ENCODE peak calls at places on chromosome 16, in five cellular contexts. F, N, Y, U and S are unnamed samples.

GRCh38 chr16:68236804-68237242 is 896 bp upstream of the ESRP2 start:
- DNase-seq in F (peak; percentile 58), N (no peak), Y (peak; percentile 61), U (no peak), S (peak; percentile 51)

GRCh38 chr16:22948058-22948602 is 134.2 kb downstream of the HS3ST2 start:
- DNase-seq in F (no peak), N (no peak), Y (no peak), U (peak; percentile 36), S (no peak)

GRCh38 chr16:77171750-77172635 is 19.0 kb upstream of the MON1B start:
- DNase-seq in F (no peak), N (peak; percentile 38), Y (peak; percentile 43), U (peak; percentile 69), S (no peak)

GRCh38 chr16:19488213-19488640 is 33.7 kb downstream of the GDE1 start:
- DNase-seq in F (no peak), N (no peak), Y (no peak), U (no peak), S (no peak)

GRCh38 chr16:88838566-88838965 is 18.2 kb downstream of the GALNS start:
- DNase-seq in F (no peak), N (no peak), Y (no peak), U (no peak), S (no peak)

GRCh38 chr16:84988328-84989080 is 22.8 kb downstream of the ZDHHC7 start:
- DNase-seq in F (no peak), N (no peak), Y (no peak), U (no peak), S (no peak)

GRCh38 chr16:12337776-12338655 is 361.5 kb downstream of the SNX29 start:
- DNase-seq in F (no peak), N (peak; percentile 72), Y (no peak), U (no peak), S (no peak)

GRCh38 chr16:89522287-89522686 is 14.1 kb downstream of the SPG7 start:
- DNase-seq in F (no peak), N (no peak), Y (no peak), U (no peak), S (no peak)

GRCh38 chr16:74748042-74748709 is 26.4 kb downstream of the FA2H start:
- DNase-seq in F (no peak), N (no peak), Y (no peak), U (no peak), S (no peak)

GRCh38 chr16:50021509-50021908 is 3.5 kb upstream of the CNEP1R1 start:
- DNase-seq in F (no peak), N (no peak), Y (no peak), U (peak; percentile 50), S (no peak)

GRCh38 chr16:75256871-75257343 is 5.5 kb upstream of the BCAR1 start:
- DNase-seq in F (no peak), N (peak; percentile 72), Y (no peak), U (no peak), S (no peak)

GRCh38 chr16:28927815-28928214 is 2.8 kb upstream of the RABEP2 start:
- DNase-seq in F (no peak), N (no peak), Y (no peak), U (no peak), S (no peak)

GRCh38 chr16:89658221-89658879 is 714 bp downstream of the SPATA33 start:
- DNase-seq in F (no peak), N (no peak), Y (peak; percentile 56), U (peak; percentile 55), S (no peak)

GRCh38 chr16:87653234-87653633 is 50.9 kb downstream of the JPH3 start:
- DNase-seq in F (no peak), N (peak; percentile 3), Y (no peak), U (peak; percentile 40), S (peak; percentile 54)

GRCh38 chr16:31476305-31477219 is 4.6 kb downstream of the TGFB1I1 start:
- DNase-seq in F (peak; percentile 83), N (no peak), Y (peak; percentile 95), U (peak; percentile 89), S (peak; percentile 82)

GRCh38 chr16:31542763-31543162 is 15.1 kb downstream of the AHSP start:
- DNase-seq in F (no peak), N (no peak), Y (no peak), U (no peak), S (no peak)

GRCh38 chr16:32116080-32116479 is 137.0 kb upstream of the TP53TG3D start:
- DNase-seq in F (no peak), N (no peak), Y (peak; percentile 6), U (peak; percentile 21), S (no peak)